ENCODE peak calls at places on chromosome 16, in ten cellular contexts. F, V, P, L, G, I, O, S, H and N are unnamed samples. For H3K4me1, the result is how much of the 10 kb centered on the place peaks cover.

GRCh38 chr16:12330977-12331376 is 354.4 kb downstream of the SNX29 start:
- DNase-seq in F (no peak), V (no peak), P (no peak), L (no peak), G (no peak), I (no peak), O (no peak), S (no peak), H (no peak), N (no peak)

GRCh38 chr16:83973077-83973476 is 5.0 kb downstream of the NECAB2 start:
- DNase-seq in F (no peak), V (no peak), P (no peak), L (no peak), G (no peak), I (no peak), O (no peak), S (no peak), H (no peak), N (no peak)

GRCh38 chr16:57601801-57602478 is 26.5 kb upstream of the ADGRG1 start:
- DNase-seq in F (peak), V (no peak), P (no peak), L (no peak), G (no peak), I (no peak), O (no peak), S (no peak), H (no peak), N (peak)

GRCh38 chr16:24731722-24732419 is 2.4 kb downstream of the TNRC6A start:
- DNase-seq in F (no peak), V (no peak), P (no peak), L (peak), G (no peak), I (no peak), O (no peak), S (no peak), H (no peak), N (peak)

GRCh38 chr16:30903002-30903401 is 6.6 kb downstream of the CTF1 start:
- DNase-seq in F (no peak), V (no peak), P (no peak), L (no peak), G (no peak), I (no peak), O (no peak), S (no peak), H (no peak), N (no peak)

GRCh38 chr16:11632455-11632921 is 35.8 kb upstream of the SNN start:
- DNase-seq in F (peak), V (no peak), P (no peak), L (no peak), G (peak), I (peak), O (no peak), S (no peak), H (peak), N (peak)

GRCh38 chr16:86509759-86510464 is 415 bp upstream of the FOXF1 start:
- DNase-seq in F (peak), V (no peak), P (no peak), L (peak), G (peak), I (peak), O (no peak), S (no peak), H (peak), N (peak)

GRCh38 chr16:25730396-25730795 is 38.6 kb downstream of the HS3ST4 start:
- DNase-seq in F (no peak), V (no peak), P (no peak), L (no peak), G (no peak), I (no peak), O (no peak), S (no peak), H (no peak), N (no peak)

GRCh38 chr16:49817754-49818507 is 38.0 kb downstream of the ZNF423 start:
- DNase-seq in F (no peak), V (no peak), P (no peak), L (no peak), G (no peak), I (no peak), O (no peak), S (no peak), H (no peak), N (no peak)

GRCh38 chr16:87203060-87203656 is 114.0 kb downstream of the C16orf95 start:
- DNase-seq in F (peak), V (peak), P (no peak), L (peak), G (peak), I (peak), O (no peak), S (peak), H (peak), N (peak)

GRCh38 chr16:83808573-83809014 is 816 bp downstream of the HSBP1 start:
- DNase-seq in F (no peak), V (no peak), P (no peak), L (no peak), G (no peak), I (no peak), O (no peak), S (no peak), H (no peak), N (no peak)

DNA sequence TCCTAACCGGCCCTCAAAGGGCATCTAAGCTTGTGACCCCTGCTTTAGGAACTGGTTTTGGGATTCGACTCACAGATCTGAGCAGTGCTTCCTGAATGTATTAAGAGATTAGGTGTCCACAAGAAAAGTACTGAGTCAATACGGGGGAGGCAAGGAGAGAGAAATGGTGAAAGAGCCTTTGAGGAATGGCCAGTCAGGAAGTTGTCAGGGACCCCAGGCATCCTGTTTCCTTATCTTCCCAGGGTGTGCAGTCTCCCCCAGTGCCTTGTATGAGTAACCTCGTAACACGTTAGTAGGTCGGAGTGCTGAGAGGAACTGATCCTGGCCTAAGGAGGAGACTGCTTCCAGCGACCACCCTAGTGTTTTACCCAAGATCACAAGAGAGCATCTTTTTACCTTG is 16.4 kb upstream of the TMED6 start:
- DNase-seq in F (peak), V (no peak), P (no peak), L (no peak), G (peak), I (no peak), O (no peak), S (no peak), H (no peak), N (no peak)
- H3K27ac ChIP-seq in F (no peak), V (no peak), P (no peak), L (no peak), G (no peak), I (no peak), O (no peak), S (no peak), H (no peak), N (no peak)

GRCh38 chr16:67562526-67562917 is at the start of gene CTCF:
- DNase-seq in F (peak), V (peak), P (no peak), L (peak), G (peak), I (peak), O (no peak), S (peak), H (peak), N (peak)
- H3K4me1 ChIP-seq in F (under half), V (half or more), P (half or more), L (under half), G (under half), I (under half), O (under half), S (under half), H (under half), N (under half)

DNA sequence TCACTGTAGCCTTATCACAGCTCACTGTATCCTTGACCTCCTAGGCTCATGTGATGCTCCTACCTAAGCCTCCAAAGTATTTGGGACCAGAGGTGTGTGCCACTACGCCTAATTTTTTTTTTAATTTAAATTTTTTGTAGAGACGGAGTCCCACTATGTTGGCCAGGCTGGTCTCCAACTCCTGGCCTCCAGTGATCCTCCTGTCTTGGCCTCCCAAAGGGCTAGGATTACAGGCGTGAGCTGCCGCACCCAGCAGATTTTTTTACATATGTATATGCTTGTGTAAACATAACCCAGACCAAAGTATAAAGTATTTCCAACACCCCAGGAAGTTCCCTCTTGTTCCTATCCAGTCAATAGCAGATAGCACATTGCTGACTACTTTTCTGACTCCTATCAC is 1.7 kb upstream of the PGP start:
- DNase-seq in F (no peak), V (no peak), P (no peak), L (no peak), G (no peak), I (no peak), O (no peak), S (no peak), H (no peak), N (no peak)
- H3K27ac ChIP-seq in F (no peak), V (peak), P (no peak), L (no peak), G (no peak), I (no peak), O (no peak), S (peak), H (no peak), N (no peak)

GRCh38 chr16:89764711-89765201 is 43.4 kb downstream of the ZNF276 start:
- DNase-seq in F (no peak), V (peak), P (peak), L (peak), G (no peak), I (peak), O (peak), S (no peak), H (peak), N (no peak)
- H3K4me1 ChIP-seq in F (under half), V (under half), P (under half), L (under half), G (under half), I (under half), O (under half), S (under half), H (under half), N (under half)

DNA sequence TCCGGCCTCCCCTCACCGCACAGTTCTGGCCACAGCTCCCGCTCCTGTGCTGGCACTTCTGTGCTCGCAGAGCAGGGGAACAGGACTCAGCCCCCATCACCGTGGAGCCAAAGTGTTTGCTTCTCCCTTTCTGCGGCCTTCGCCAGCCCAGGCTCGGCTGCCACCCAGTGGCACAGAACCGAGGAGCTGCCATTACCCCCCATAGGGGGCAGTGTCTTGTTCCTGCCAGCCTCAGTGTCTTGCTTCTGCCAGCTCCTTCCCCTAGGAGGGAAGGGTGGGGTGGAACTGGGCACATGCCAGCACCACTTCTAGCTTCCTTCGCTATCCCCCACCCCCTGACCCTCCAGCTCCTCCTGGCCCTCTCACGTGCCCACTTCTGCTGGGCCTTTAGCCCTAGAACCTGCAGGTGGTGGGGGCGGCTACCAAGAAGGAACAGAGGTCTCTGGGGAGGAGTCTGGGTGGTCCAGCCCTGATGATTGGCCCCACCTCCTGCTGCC is 645 bp upstream of the ELMO3 start:
- DNase-seq in F (peak), V (peak), P (no peak), L (peak), G (peak), I (peak), O (no peak), S (peak), H (peak), N (peak)
- H3K27ac ChIP-seq in F (no peak), V (no peak), P (peak), L (peak), G (no peak), I (no peak), O (no peak), S (peak), H (peak), N (peak)

DNA sequence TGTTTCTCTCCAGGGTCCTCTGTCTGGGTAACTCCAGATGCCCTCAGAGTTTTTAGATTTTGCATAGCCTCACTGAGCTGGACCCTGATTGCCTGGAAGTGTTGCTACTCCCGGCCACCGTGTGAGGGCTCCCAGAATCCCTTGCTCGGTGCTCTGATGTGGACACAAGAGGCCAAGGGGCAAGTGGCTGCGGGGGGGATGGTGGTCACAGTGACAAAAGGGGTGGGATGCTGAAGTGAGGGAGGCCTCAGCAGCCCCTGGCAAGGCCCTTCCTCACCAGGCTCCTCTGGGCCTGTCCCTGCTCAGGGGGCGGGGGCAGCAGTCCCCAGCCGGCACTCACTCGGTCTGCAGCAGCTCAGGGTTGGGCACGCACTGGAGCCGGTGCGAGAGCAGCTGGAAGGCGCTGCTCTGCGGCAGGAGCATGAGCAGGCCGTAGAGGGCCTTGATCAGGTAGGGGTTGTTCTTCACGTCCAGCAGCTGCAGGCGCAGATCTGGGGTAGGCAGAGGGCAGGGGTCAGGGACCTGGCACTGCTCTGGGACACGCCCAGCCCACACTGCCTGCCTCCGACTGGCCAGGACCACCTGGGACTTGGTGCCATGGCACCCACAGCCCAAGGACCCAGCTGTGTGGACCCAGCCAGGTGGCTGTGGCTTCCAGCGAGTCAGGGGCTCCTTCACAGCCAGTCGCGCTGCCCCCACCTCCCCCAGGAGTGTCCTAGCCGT is 6.8 kb upstream of the MTSS2 start:
- DNase-seq in F (no peak), V (no peak), P (no peak), L (no peak), G (no peak), I (peak), O (no peak), S (no peak), H (no peak), N (no peak)
- H3K4me1 ChIP-seq in F (half or more), V (under half), P (half or more), L (half or more), G (half or more), I (half or more), O (half or more), S (half or more), H (under half), N (under half)

GRCh38 chr16:17011712-17012111 is 459.0 kb downstream of the XYLT1 start:
- DNase-seq in F (no peak), V (no peak), P (no peak), L (no peak), G (no peak), I (no peak), O (no peak), S (no peak), H (no peak), N (no peak)
- H3K27ac ChIP-seq in F (no peak), V (no peak), P (no peak), L (no peak), G (no peak), I (no peak), O (no peak), S (no peak), H (no peak), N (no peak)

DNA sequence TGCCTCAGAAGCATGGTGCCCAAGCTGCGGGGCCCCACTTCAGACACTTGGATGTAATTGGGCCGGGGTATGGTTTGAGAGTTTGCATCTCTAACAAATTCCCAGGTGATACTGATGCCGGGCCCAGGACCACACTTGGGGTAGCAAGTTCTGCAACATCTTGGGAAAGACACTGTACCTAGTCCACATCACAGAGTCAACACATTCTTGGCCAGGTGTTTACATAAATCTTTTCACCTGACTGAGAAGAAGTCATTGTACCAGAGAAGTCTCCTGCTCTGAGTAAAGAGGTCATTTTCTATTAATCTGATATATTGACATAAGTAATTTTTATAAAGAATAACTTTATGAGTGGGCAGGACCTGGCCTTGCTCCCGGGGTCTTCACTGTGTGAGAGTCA is 27.5 kb downstream of the GPT2 start:
- DNase-seq in F (no peak), V (no peak), P (no peak), L (no peak), G (no peak), I (no peak), O (no peak), S (no peak), H (no peak), N (no peak)
- H3K4me1 ChIP-seq in F (under half), V (under half), P (under half), L (under half), G (under half), I (under half), O (under half), S (under half), H (under half), N (under half)

DNA sequence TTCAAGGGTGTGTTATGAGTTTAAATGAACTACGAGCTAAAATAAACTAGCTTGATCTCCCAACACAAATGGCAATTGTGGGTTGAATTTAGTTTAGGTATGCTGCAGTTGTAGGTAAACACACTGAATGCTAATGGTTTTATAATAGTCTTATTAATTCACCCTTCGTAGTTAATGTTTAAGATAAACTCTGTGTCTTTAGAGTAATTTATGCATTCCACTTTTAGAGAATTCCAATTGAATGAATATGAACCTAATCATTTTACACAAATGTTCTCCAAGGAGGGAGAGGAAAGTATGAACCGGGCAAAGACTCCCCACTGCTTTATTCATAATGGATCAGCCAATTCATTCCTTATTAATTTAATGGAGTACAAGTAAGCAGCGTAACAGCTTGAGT is 375.9 kb upstream of the DYNLRB2 start:
- DNase-seq in F (peak), V (no peak), P (no peak), L (no peak), G (no peak), I (no peak), O (no peak), S (no peak), H (no peak), N (no peak)
- H3K27ac ChIP-seq in F (no peak), V (no peak), P (no peak), L (no peak), G (no peak), I (no peak), O (no peak), S (no peak), H (no peak), N (no peak)